ENCODE peak calls at places on chromosome 19, in eight cellular contexts. N is GM12878, L is K562, M is endothelial cell of umbilical vein, I is HCT116, B is H1, X is A549, C is HepG2. J is an unnamed sample.

GRCh38 chr19:46206176-46206575 is 23.4 kb upstream of the IGFL1 start:
- DNase-seq in N (no peak), L (no peak), M (no peak), I (no peak), B (no peak), X (no peak), C (no peak), J (no peak)

GRCh38 chr19:35159606-35160005 is 5.1 kb downstream of the FXYD5 start:
- DNase-seq in N (no peak), L (no peak), M (no peak), I (no peak), B (no peak), X (no peak), C (no peak), J (no peak)

GRCh38 chr19:13995878-13996765 is 10.0 kb downstream of the RFX1 start:
- DNase-seq in N (no peak), L (no peak), M (no peak), I (no peak), B (no peak), X (no peak), C (no peak), J (no peak)

GRCh38 chr19:43872547-43873336 is 45.6 kb downstream of the ZNF283 start:
- DNase-seq in N (no peak), L (no peak), M (peak), I (peak), B (no peak), X (no peak), C (no peak), J (no peak)

GRCh38 chr19:6392219-6393073 is 518 bp downstream of the GTF2F1 start:
- DNase-seq in N (no peak), L (peak), M (no peak), I (no peak), B (no peak), X (no peak), C (no peak), J (no peak)

GRCh38 chr19:35248310-35249145 is at the start of gene LSR:
- DNase-seq in N (peak), L (peak), M (no peak), I (peak), B (peak), X (peak), C (peak), J (no peak)

GRCh38 chr19:45156751-45157150 is 4.0 kb downstream of the NKPD1 start:
- DNase-seq in N (no peak), L (no peak), M (no peak), I (no peak), B (no peak), X (no peak), C (no peak), J (no peak)

GRCh38 chr19:5967994-5968430 is 9.9 kb downstream of the RANBP3 start:
- DNase-seq in N (peak), L (peak), M (peak), I (peak), B (peak), X (peak), C (peak), J (peak)

GRCh38 chr19:58154287-58154678 is 3.7 kb upstream of the ZNF329 start:
- DNase-seq in N (no peak), L (no peak), M (peak), I (no peak), B (no peak), X (no peak), C (peak), J (peak)

GRCh38 chr19:15944401-15944800 is 4.4 kb upstream of the OR10H4 start:
- DNase-seq in N (no peak), L (no peak), M (no peak), I (no peak), B (no peak), X (no peak), C (no peak), J (no peak)

GRCh38 chr19:31386806-31387205 is 37.6 kb upstream of the TSHZ3 start:
- DNase-seq in N (no peak), L (no peak), M (no peak), I (no peak), B (no peak), X (no peak), C (no peak), J (no peak)

GRCh38 chr19:21902596-21902995 is 66.6 kb upstream of the ZNF43 start:
- DNase-seq in N (no peak), L (no peak), M (no peak), I (no peak), B (no peak), X (no peak), C (no peak), J (no peak)

GRCh38 chr19:35657904-35658700 is 8.2 kb upstream of the UPK1A start:
- DNase-seq in N (no peak), L (no peak), M (no peak), I (no peak), B (no peak), X (peak), C (no peak), J (no peak)

GRCh38 chr19:10338940-10339339 is 484 bp downstream of the ICAM3 start:
- DNase-seq in N (no peak), L (no peak), M (no peak), I (no peak), B (no peak), X (no peak), C (no peak), J (no peak)
- H3K4me3 ChIP-seq in N (peak), L (no peak), M (no peak), I (no peak), B (no peak), X (no peak), C (no peak), J (peak)

DNA sequence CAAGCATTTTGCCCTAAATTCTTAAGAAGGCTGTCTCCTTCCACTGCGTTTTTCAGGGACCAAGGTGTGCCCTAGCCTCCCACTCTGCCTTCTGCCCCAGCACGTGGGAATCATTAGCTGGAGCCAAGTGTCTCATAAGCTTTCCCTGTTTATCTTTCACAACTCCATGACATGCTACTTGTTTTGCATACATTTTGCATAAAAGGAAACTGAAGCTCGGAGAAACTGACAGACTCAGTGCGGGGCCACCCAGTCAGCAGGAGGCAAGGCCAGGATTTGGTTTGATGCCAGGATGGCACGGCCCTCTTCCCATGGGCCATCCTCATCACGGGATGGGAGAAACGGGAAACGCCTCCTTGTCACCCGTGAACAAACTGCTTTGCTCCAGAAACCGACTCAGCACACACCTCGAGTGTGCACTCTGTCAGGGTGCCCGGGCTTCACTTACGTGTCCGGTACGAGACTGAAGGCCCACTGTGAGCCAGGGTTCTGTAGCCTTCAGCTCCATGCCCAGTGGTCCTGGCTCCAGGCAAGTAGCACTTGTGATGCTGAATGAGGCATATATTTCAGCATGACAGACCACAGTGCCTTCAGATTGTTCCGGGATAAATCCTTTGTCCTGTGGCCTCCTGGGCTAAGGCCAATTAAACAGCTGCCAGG is 9.6 kb downstream of the CEBPA start:
- DNase-seq in N (no peak), L (no peak), M (no peak), I (no peak), B (no peak), X (no peak), C (no peak), J (peak)
- TF ChIP-seq POLR2A in N (no peak), L (no peak), M (no peak), I (no peak), B (no peak), X (no peak), C (no peak), J (no peak)

DNA sequence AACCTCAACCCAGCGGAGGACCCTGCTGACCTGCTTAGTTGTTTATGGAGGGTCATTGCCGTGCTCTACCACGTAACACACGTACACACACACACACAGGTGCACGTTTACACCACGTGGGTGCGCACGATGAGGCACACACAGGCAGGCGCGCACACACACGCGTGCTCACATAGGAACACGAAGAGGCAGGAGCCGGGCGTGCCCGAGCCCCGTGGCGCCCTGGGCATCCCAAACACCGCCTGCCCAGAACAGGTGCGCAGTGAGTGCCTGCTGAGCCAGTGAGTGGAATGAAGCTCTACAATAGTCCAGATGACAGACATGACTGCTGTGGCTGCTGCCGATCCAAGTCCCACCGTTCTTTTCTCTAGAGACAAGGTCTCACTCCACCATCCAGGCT is 11.2 kb upstream of the MADCAM1 start:
- DNase-seq in N (no peak), L (no peak), M (no peak), I (no peak), B (no peak), X (no peak), C (no peak), J (no peak)
- TF ChIP-seq MAX in N (no peak), L (no peak), M (no peak), I (no peak), B (no peak), X (no peak), C (no peak), J (no peak)

DNA sequence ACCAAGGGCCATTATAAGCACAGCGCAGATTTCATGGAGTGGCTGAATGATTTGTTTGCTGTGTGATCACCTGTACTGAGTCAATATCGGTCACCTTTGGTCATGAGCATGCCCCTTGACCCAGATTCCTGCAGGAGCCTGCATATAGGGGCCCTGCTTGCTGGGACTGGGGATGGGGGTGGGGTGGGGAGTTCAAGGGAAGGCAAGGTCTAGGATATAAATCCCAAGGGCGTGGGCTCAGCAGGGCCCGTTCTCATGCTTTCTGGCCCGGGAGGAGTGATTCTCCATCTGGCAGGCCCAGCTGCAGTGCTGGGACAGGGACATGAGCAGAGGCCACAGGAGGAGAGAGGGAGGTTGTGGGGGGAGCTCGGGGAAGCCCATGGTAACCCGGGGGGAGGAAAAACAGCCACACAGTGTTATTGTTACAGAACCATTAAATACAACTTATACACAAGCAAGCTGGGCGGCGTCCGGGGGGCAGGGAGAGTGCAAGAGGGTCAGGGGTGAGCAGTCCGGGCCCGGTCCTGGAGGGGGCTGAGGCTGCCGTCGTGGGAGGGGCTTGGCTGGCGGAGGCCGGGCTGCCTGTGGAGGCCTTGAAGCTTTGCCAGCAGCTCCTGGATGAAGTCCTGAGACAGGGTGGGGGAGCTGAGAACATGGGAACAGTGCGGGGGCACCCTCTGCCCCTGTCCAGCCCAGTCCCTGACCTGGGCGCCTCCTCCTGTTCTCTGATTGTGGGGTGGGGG is 5.2 kb downstream of the PPP1R14A start:
- DNase-seq in N (no peak), L (no peak), M (no peak), I (no peak), B (peak), X (no peak), C (peak), J (no peak)
- H3K4me3 ChIP-seq in N (no peak), L (no peak), M (no peak), I (no peak), B (peak), X (no peak), C (no peak), J (no peak)

DNA sequence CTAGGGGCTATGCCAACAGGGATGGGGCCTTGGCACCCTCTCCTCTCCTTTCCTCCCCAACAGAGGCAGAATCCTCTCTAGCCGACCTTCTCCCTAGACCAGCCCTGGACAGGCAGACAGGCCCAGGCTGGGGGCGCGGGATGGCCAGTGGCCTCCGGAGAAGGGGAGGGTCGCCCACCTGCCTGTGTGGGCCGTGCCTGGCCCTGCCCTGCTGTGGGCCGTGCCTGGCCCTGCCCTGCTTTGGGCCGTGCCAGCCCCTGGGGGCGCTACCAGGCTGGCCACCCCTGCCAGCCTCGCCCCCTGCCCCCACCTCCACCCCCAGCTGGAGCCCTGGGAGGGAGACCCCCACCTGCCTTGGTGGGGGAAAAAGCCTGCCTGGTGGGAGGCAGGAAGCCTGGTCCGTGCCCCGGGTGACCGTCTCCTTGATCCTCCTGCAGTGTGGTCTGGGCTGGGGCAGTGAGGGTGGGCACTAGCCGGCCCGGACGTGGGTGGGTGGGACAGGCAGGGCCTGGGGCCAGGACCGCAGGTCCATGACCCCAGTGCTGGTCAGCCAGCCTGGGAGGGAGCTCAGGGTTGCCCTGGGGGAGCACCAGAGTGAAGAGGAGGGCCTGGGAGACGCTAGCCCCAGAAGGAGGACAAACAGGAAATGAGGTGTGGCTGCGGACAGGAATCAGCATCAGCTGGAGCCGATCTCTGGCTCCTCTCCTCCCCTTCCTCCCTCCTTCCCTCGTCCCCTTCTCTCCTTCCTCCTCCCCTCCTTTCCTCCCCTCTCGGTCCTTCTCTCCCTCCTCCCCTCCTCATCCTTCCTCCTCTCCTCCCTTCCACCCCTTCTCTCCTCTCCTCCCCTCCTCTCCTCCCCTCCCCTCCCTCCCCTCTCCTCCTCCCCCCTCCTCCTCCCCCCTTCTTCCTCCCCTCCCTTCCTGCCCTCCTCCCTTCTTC is 5.1 kb upstream of the MKNK2 start:
- DNase-seq in N (no peak), L (peak), M (peak), I (peak), B (peak), X (no peak), C (no peak), J (no peak)
- TF ChIP-seq POLR2A in N (peak), L (peak), M (peak), I (peak), B (no peak), X (peak), C (peak), J (no peak)

GRCh38 chr19:48400018-48400742 is 6.7 kb downstream of the GRIN2D start:
- DNase-seq in N (no peak), L (peak), M (peak), I (peak), B (peak), X (peak), C (peak), J (peak)
- TF ChIP-seq MAX in N (no peak), L (peak), M (no peak), I (no peak), B (peak), X (no peak), C (peak), J (no peak)

GRCh38 chr19:10817291-10818038 is 18.5 kb downstream of the TMED1 start:
- DNase-seq in N (no peak), L (no peak), M (no peak), I (no peak), B (no peak), X (no peak), C (no peak), J (no peak)

GRCh38 chr19:10818306-10819123 is 17.5 kb downstream of the TMED1 start:
- DNase-seq in N (no peak), L (no peak), M (no peak), I (no peak), B (no peak), X (no peak), C (no peak), J (no peak)

GRCh38 chr19:10816691-10817090 is 19.3 kb downstream of the TMED1 start:
- DNase-seq in N (no peak), L (no peak), M (no peak), I (no peak), B (no peak), X (no peak), C (no peak), J (no peak)

GRCh38 chr19:10815007-10815531 is 20.9 kb downstream of the TMED1 start:
- DNase-seq in N (no peak), L (no peak), M (no peak), I (no peak), B (no peak), X (no peak), C (no peak), J (no peak)

DNA sequence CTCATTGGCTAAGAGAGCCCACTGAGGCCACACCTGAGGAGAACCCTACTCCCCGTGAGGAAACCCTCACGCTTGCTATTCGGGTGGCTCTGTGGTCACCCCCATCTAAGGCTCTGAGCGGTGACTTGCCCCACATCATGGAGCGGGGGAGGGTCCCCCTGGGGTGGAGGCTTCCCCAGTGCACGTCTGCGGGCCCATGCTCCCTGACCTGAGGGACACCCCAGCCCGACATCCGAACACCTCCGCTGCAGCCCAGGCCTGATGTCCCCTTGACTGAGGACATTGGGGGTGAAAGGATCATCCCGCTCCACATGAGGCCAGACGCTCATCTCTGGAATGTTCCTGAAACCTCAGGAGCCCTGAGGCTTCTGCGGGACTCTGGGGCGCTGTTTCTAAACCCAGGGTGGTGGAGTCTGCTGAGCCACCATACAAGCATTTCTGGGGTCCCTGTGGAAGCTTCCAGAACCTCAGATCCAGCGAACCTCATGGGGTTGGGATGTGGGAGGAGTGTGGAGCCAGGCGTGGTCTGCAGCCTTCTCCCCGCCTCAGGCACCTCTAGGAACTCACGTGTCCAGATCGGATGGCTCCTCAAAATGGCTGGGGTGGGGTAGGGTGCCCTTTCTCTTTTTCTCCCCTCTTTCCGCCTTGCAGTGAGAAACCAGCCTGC is 19.9 kb downstream of the TMED1 start:
- DNase-seq in N (no peak), L (no peak), M (no peak), I (no peak), B (no peak), X (no peak), C (no peak), J (no peak)
- H3K4me3 ChIP-seq in N (no peak), L (no peak), M (no peak), I (no peak), B (no peak), X (no peak), C (no peak), J (no peak)

GRCh38 chr19:1475751-1476437 is 3.1 kb downstream of the C19orf25 start:
- DNase-seq in N (no peak), L (no peak), M (no peak), I (no peak), B (no peak), X (no peak), C (no peak), J (no peak)

GRCh38 chr19:1481224-1481892 is 2.3 kb upstream of the C19orf25 start:
- DNase-seq in N (no peak), L (no peak), M (no peak), I (no peak), B (no peak), X (no peak), C (no peak), J (no peak)

GRCh38 chr19:1482361-1483066 is 3.5 kb upstream of the C19orf25 start:
- DNase-seq in N (no peak), L (no peak), M (no peak), I (no peak), B (no peak), X (no peak), C (peak), J (no peak)

GRCh38 chr19:1481893-1482360 is 2.9 kb upstream of the C19orf25 start:
- DNase-seq in N (no peak), L (no peak), M (no peak), I (no peak), B (no peak), X (no peak), C (no peak), J (no peak)

GRCh38 chr19:1478934-1479707 is at the start of gene C19orf25:
- DNase-seq in N (peak), L (peak), M (peak), I (peak), B (peak), X (peak), C (peak), J (peak)
- TF ChIP-seq POLR2A in N (peak), L (peak), M (peak), I (peak), B (no peak), X (peak), C (no peak), J (peak)

DNA sequence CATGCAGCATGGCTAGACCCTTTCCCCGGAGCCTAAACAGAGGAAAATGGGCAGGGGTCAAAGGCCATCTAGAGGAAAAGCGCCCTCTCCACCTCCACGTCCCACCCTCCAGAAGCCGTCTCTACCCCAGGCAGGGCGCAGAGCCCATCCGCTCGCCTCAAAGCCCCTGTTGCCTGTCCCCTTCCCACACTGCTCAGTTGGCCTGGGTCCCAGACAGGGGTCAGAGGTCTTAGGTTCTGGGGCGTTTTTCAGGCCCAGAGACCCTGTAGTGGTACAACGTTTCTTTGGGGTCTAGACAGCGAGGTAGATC is 285 bp downstream of the TMEM143 start:
- DNase-seq in N (no peak), L (no peak), M (no peak), I (no peak), B (no peak), X (no peak), C (no peak), J (no peak)
- TF ChIP-seq MAX in N (no peak), L (no peak), M (no peak), I (no peak), B (no peak), X (no peak), C (no peak), J (no peak)

GRCh38 chr19:8460516-8461298 is 15.9 kb downstream of the HNRNPM start:
- DNase-seq in N (no peak), L (no peak), M (no peak), I (no peak), B (no peak), X (no peak), C (no peak), J (no peak)

GRCh38 chr19:8461891-8462290 is 17.1 kb downstream of the HNRNPM start:
- DNase-seq in N (no peak), L (no peak), M (no peak), I (no peak), B (no peak), X (no peak), C (no peak), J (no peak)

GRCh38 chr19:8462601-8463000 is 17.8 kb downstream of the HNRNPM start:
- DNase-seq in N (no peak), L (no peak), M (no peak), I (no peak), B (no peak), X (no peak), C (no peak), J (no peak)

GRCh38 chr19:8459520-8460260 is 14.9 kb downstream of the HNRNPM start:
- DNase-seq in N (no peak), L (no peak), M (peak), I (no peak), B (no peak), X (peak), C (peak), J (no peak)

GRCh38 chr19:8461376-8461775 is 16.6 kb downstream of the HNRNPM start:
- DNase-seq in N (no peak), L (no peak), M (no peak), I (no peak), B (no peak), X (no peak), C (no peak), J (no peak)
- H3K4me3 ChIP-seq in N (no peak), L (no peak), M (no peak), I (no peak), B (no peak), X (no peak), C (no peak), J (no peak)

J was measured in NB4.